ENCODE peak calls at places on chromosome X, in four cellular contexts. Q is tibial nerve, E is K562, B is ovary. O is an unnamed sample.

GRCh38 chrX:85627363-85627762 is 247.9 kb upstream of the POF1B start:
- DNase-seq in B (no peak), E (no peak), Q (no peak), O (no peak)

GRCh38 chrX:140815868-140816267 is 106.3 kb downstream of the LINC00632 start:
- DNase-seq in Q (no peak), B (peak; percentile 9), E (no peak), O (peak; percentile 15)

GRCh38 chrX:86023806-86024205 is 23.6 kb downstream of the CHM start:
- DNase-seq in B (no peak), E (no peak), Q (no peak), O (no peak)

GRCh38 chrX:46840946-46841740 is 4.3 kb downstream of the RP2 start:
- DNase-seq in Q (no peak), E (no peak), B (no peak), O (peak; percentile 20)

GRCh38 chrX:97016106-97016505 is 132.4 kb downstream of the RPA4 start:
- DNase-seq in B (no peak), Q (no peak), E (no peak), O (no peak)

GRCh38 chrX:43958529-43958928 is 14.7 kb downstream of the NDP start:
- DNase-seq in B (no peak), E (peak; percentile 47), Q (peak; percentile 11), O (peak; percentile 43)

GRCh38 chrX:20382518-20383291 is 116.0 kb upstream of the RPS6KA3 start:
- DNase-seq in B (no peak), Q (no peak), E (no peak), O (no peak)

GRCh38 chrX:149074429-149074828 is 430.7 kb downstream of the IDS start:
- DNase-seq in E (no peak), Q (peak; percentile 18), B (peak; percentile 15), O (peak; percentile 13)

GRCh38 chrX:74551934-74552333 is 62.5 kb downstream of the RLIM start:
- DNase-seq in Q (no peak), B (no peak), E (no peak), O (no peak)

GRCh38 chrX:25158635-25159034 is 142.9 kb upstream of the ARX start:
- DNase-seq in Q (no peak), B (no peak), E (no peak), O (no peak)

GRCh38 chrX:110403839-110404238 is 45.2 kb downstream of the RTL9 start:
- DNase-seq in B (no peak), Q (no peak), E (no peak), O (no peak)

GRCh38 chrX:102129473-102129872 is 4.0 kb downstream of the TCEAL2 start:
- DNase-seq in E (no peak), B (no peak), Q (no peak), O (no peak)

GRCh38 chrX:30643313-30643821 is 9.9 kb upstream of the GK start:
- DNase-seq in B (no peak), E (no peak), Q (no peak), O (no peak)

GRCh38 chrX:47482512-47483309 is at the start of gene ZNF41:
- DNase-seq in E (peak; percentile 86), Q (peak; percentile 49), B (peak; percentile 74), O (peak; percentile 83)

GRCh38 chrX:32530802-32531403 is 680.4 kb downstream of the DMD start:
- DNase-seq in E (peak; percentile 11), Q (peak; percentile 46), B (no peak), O (peak; percentile 25)

GRCh38 chrX:154750301-154751120 is at the start of gene GAB3:
- DNase-seq in E (peak; percentile 27), Q (no peak), B (peak; percentile 25), O (peak; percentile 48)

GRCh38 chrX:119155416-119156035 is 27.9 kb upstream of the KIAA1210 start:
- DNase-seq in B (no peak), Q (no peak), E (no peak), O (no peak)

GRCh38 chrX:48083212-48083611 is 11.8 kb upstream of the ZNF630 start:
- DNase-seq in Q (peak; percentile 31), B (peak; percentile 32), E (peak; percentile 57), O (peak; percentile 56)

GRCh38 chrX:24245201-24245600 is 68.7 kb downstream of the SUPT20HL2 start:
- DNase-seq in E (no peak), Q (no peak), B (no peak), O (no peak)

GRCh38 chrX:42818151-42818921 is 40.4 kb upstream of the PPP1R2C start:
- DNase-seq in E (no peak), Q (no peak), B (no peak), O (no peak)

GRCh38 chrX:37685452-37686347 is at the start of gene XK:
- DNase-seq in E (peak; percentile 76), B (peak; percentile 45), Q (no peak), O (peak; percentile 71)

GRCh38 chrX:25531096-25531495 is 515.3 kb upstream of the ARX start:
- DNase-seq in E (no peak), B (no peak), Q (no peak), O (peak; percentile 34)

GRCh38 chrX:29082558-29082957 is 495.3 kb downstream of the IL1RAPL1 start:
- DNase-seq in B (no peak), Q (no peak), E (no peak), O (no peak)

DNA sequence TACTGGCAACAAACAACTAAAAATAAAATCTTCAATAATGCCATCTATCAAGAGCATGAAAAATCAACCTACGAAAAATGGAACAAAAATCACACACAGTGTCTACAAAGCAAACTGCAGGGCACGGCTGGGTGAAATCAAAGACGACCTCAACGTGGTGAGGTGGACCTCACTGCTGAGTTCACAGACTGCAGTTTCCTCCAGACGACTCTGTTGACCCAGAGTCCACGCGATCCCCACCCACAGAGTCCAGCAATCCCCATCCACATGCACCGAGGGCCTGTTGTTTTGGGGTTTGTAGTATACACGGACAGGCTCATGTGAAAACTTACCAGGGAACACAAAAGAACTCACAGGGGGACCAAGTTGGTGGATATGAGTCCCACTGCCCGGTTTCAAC is 31.1 kb upstream of the GTPBP6 start:
- DNase-seq in B (no peak), E (no peak), Q (no peak), O (no peak)
- H3K36me3 ChIP-seq in B (no peaks in the 10 kb centered on the region), E (no peaks in the 10 kb centered on the region), Q (no peaks in the 10 kb centered on the region), O (no peaks in the 10 kb centered on the region)

GRCh38 chrX:71285929-71286328 is 2.5 kb downstream of the NONO start:
- DNase-seq in Q (no peak), B (no peak), E (no peak), O (no peak)
- H3K36me3 ChIP-seq in Q (no peaks in the 10 kb centered on the region), B (no peaks in the 10 kb centered on the region), E (peaks cover 50% of the 10 kb centered on the region), O (no peaks in the 10 kb centered on the region)

GRCh38 chrX:100830547-100830946 is 10.4 kb downstream of the CSTF2 start:
- DNase-seq in Q (no peak), B (no peak), E (no peak), O (no peak)
- H3K36me3 ChIP-seq in Q (no peaks in the 10 kb centered on the region), B (no peaks in the 10 kb centered on the region), E (peaks cover 86% of the 10 kb centered on the region), O (no peaks in the 10 kb centered on the region)

GRCh38 chrX:115689931-115690330 is 129.0 kb downstream of the PLS3 start:
- DNase-seq in E (no peak), Q (no peak), B (no peak), O (no peak)

GRCh38 chrX:115693476-115693875 is 132.5 kb downstream of the PLS3 start:
- DNase-seq in Q (no peak), B (no peak), E (no peak), O (no peak)

GRCh38 chrX:115690554-115691216 is 129.7 kb downstream of the PLS3 start:
- DNase-seq in B (peak; percentile 47), E (peak; percentile 41), Q (peak; percentile 80), O (peak; percentile 69)

GRCh38 chrX:115687595-115687994 is 126.6 kb downstream of the PLS3 start:
- DNase-seq in E (no peak), Q (no peak), B (no peak), O (no peak)
- H3K36me3 ChIP-seq in E (no peaks in the 10 kb centered on the region), Q (no peaks in the 10 kb centered on the region), B (no peaks in the 10 kb centered on the region), O (no peaks in the 10 kb centered on the region)

GRCh38 chrX:101108293-101108692 is 10.3 kb downstream of the CENPI start:
- DNase-seq in E (no peak), B (no peak), Q (no peak), O (no peak)
- H3K36me3 ChIP-seq in E (peaks cover 21% of the 10 kb centered on the region), B (no peaks in the 10 kb centered on the region), Q (no peaks in the 10 kb centered on the region), O (no peaks in the 10 kb centered on the region)

GRCh38 chrX:63299596-63299995 is 51.5 kb downstream of the SPIN4 start:
- DNase-seq in B (no peak), Q (no peak), E (no peak), O (no peak)
- H3K36me3 ChIP-seq in B (no peaks in the 10 kb centered on the region), Q (no peaks in the 10 kb centered on the region), E (no peaks in the 10 kb centered on the region), O (no peaks in the 10 kb centered on the region)

DNA sequence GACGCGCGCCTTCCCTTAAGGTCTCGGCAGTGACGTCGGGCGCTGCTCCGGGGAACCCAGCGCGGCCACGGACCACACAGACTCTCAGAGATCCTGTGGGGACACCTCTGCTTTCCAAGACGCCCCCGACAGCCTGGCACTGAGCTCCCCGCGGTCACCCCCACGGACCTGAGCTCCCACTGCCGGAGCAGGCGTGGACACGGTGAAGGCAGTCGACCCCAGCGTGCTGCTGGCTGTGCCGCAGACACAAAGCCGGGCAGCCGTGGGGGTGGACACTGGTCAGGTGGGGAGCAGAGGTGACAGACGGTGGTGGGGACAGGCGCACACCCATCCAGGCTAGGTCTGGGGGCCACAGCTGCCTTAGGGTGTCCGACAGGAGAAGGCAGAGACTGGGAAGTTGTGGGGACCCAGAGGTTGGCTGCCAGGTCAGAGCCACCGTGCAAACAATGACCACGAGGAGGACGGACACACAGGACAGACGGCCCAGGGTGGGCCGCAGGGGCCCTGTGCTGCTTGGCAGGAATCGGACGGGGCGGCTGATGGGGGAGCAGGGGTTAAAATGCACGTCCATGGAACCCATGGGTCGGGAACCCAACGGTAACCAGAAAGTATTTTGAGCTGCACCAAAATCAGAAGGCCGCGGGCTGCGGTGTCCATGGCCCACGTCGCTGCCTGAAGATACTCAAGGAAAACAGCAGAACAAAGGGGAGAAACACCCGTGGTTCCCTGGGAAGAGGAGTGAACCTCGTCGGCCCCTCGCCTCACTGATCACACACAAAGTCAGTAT is 16.6 kb upstream of the GTPBP6 start:
- DNase-seq in Q (no peak), B (no peak), E (no peak), O (no peak)
- H3K36me3 ChIP-seq in Q (no peaks in the 10 kb centered on the region), B (no peaks in the 10 kb centered on the region), E (no peaks in the 10 kb centered on the region), O (no peaks in the 10 kb centered on the region)

DNA sequence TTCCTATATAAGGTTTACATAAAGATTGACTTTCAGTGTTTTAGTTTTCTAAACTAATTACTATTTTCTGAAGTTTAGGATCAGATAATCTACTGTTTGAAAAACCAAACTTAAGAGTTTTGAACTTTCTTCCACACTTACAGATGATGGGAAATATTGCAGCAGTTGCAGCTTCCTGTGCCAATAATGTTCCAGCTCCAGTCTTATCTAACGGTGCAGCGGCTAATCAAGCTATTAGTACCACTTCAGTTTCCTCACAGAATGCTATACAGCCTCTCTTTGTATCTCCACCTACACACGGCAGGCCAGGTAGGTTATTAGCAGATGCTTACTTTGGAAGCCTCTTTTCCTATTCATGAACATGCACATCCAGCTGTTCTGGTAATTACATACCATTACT is 55.6 kb downstream of the ALG13 start:
- DNase-seq in Q (no peak), E (no peak), B (no peak), O (no peak)
- H3K36me3 ChIP-seq in Q (no peaks in the 10 kb centered on the region), E (peaks cover 58% of the 10 kb centered on the region), B (no peaks in the 10 kb centered on the region), O (no peaks in the 10 kb centered on the region)